ENCODE peak calls at places on chromosomes 1 and 21, in five cellular contexts. S is left lobe of liver; R is M059J; K is head of caudate nucleus; U is activated CD4-positive, CD25-positive, alpha-beta regulatory T cell treated with anti-CD3 and anti-CD28 coated beads, Interleukin-2, amount 50 U/mL, for 72 hours. Z is an unnamed sample.
A peak's percentile ranks its signal among the peaks of the same experiment; 100 is the strongest.

GRCh38 chr1:8443558-8444194 is 125.8 kb downstream of the SLC45A1 start:
- DNase-seq in U (no peak), S (no peak), R (no peak), K (no peak), Z (no peak)

GRCh38 chr1:220680085-220680687 is 10.0 kb upstream of the C1orf115 start:
- DNase-seq in R (peak; percentile 34), U (no peak), S (no peak), K (no peak), Z (no peak)

GRCh38 chr1:230458509-230458908 is 32.4 kb upstream of the PGBD5 start:
- DNase-seq in R (peak; percentile 66), S (no peak), K (no peak), U (no peak), Z (no peak)

GRCh38 chr21:36718951-36719501 is 20.1 kb downstream of the SIM2 start:
- DNase-seq in R (peak; percentile 79), K (peak; percentile 79), S (no peak), U (peak; percentile 11), Z (no peak)

GRCh38 chr21:42524341-42525227 is 10.9 kb downstream of the SLC37A1 start:
- DNase-seq in K (no peak), R (peak; percentile 81), U (no peak), S (no peak), Z (no peak)

GRCh38 chr1:45974541-45975269 is 157.7 kb downstream of the PIK3R3 start:
- DNase-seq in K (no peak), U (no peak), R (peak; percentile 22), S (no peak), Z (no peak)

GRCh38 chr1:33468011-33468410 is 4.4 kb upstream of the ZSCAN20 start:
- DNase-seq in U (no peak), R (no peak), S (no peak), K (peak; percentile 36), Z (no peak)

GRCh38 chr1:169711469-169712308 is at the start of gene SELL:
- DNase-seq in U (peak; percentile 62), S (peak; percentile 62), R (peak; percentile 66), K (peak; percentile 72), Z (no peak)

GRCh38 chr1:96416690-96417444 is 304.7 kb upstream of the PTBP2 start:
- DNase-seq in S (no peak), R (no peak), U (no peak), K (no peak), Z (no peak)

GRCh38 chr1:208166340-208167138 is 77.6 kb downstream of the PLXNA2 start:
- DNase-seq in K (no peak), S (no peak), R (no peak), U (no peak), Z (no peak)

GRCh38 chr1:223844962-223845809 is 561 bp downstream of the TP53BP2 start:
- DNase-seq in S (peak; percentile 72), R (peak; percentile 61), K (no peak), U (no peak), Z (peak; percentile 87)

GRCh38 chr1:219041141-219041540 is 132.5 kb upstream of the LYPLAL1 start:
- DNase-seq in S (no peak), U (no peak), R (peak; percentile 51), K (no peak), Z (no peak)

GRCh38 chr1:89271616-89272015 is 1.0 kb downstream of the GBP5 start:
- DNase-seq in K (no peak), R (peak; percentile 83), S (no peak), U (no peak), Z (no peak)

GRCh38 chr1:236147521-236148470 is 5.5 kb downstream of the GPR137B start:
- DNase-seq in U (no peak), S (no peak), K (no peak), R (no peak), Z (no peak)

GRCh38 chr1:125119024-125119441 is 3934.3 kb downstream of the SRGAP2C start:
- DNase-seq in U (no peak), R (no peak), S (no peak), K (no peak), Z (no peak)

GRCh38 chr1:91830242-91831131 is 55.5 kb downstream of the TGFBR3 start:
- DNase-seq in K (peak; percentile 42), U (no peak), R (peak; percentile 97), S (no peak), Z (peak; percentile 88)

GRCh38 chr1:7671676-7672075 is 99.4 kb upstream of the VAMP3 start:
- DNase-seq in U (no peak), R (no peak), S (no peak), K (no peak), Z (no peak)

GRCh38 chr21:16330340-16331319 is 600.8 kb downstream of the USP25 start:
- DNase-seq in R (peak; percentile 80), U (no peak), K (no peak), S (no peak), Z (no peak)